ENCODE peak calls at places on chromosome 10, in seven cellular contexts. D is mesothelial cell of epicardium, R is GM23338, P is Kasumi-1, N is GM13976, G is iris pigment epithelial cell, Y is ureter. T is an unnamed sample.

GRCh38 chr10:63260860-63261251 is 127.7 kb downstream of the NRBF2 start:
- DNase-seq in R (no peak), G (no peak), P (peak), Y (no peak), N (no peak), D (no peak), T (no peak)

GRCh38 chr10:93993782-93994668 is at the start of gene PLCE1:
- DNase-seq in D (peak), Y (peak), R (peak), G (no peak), N (peak), P (no peak), T (peak)

GRCh38 chr10:70352401-70353097 is 29.9 kb downstream of the LRRC20 start:
- DNase-seq in G (peak), P (no peak), R (no peak), Y (no peak), N (no peak), D (no peak), T (no peak)

GRCh38 chr10:69360485-69361302 is 56.0 kb downstream of the TACR2 start:
- DNase-seq in R (no peak), D (no peak), N (no peak), G (peak), Y (peak), P (no peak), T (peak)

GRCh38 chr10:73439605-73440298 is 6.4 kb upstream of the MSS51 start:
- DNase-seq in G (peak), N (no peak), P (no peak), D (no peak), Y (no peak), R (no peak), T (peak)

GRCh38 chr10:127889605-127890195 is 3.0 kb downstream of the CLRN3 start:
- DNase-seq in D (no peak), P (peak), G (peak), Y (peak), N (no peak), R (no peak), T (peak)

GRCh38 chr10:24303522-24304310 is 94.8 kb downstream of the KIAA1217 start:
- DNase-seq in N (no peak), Y (no peak), R (no peak), P (no peak), D (no peak), G (no peak), T (peak)

GRCh38 chr10:5284311-5285057 is 80.3 kb upstream of the UCN3 start:
- DNase-seq in P (peak), N (no peak), Y (no peak), D (no peak), G (peak), R (peak), T (peak)